ENCODE peak calls at places on chromosome 3, in five cellular contexts. Z is suprapubic skin, F is HCT116, P is ovary, N is breast epithelium. L is an unnamed sample.

GRCh38 chr3:33505027-33505426 is 64.8 kb upstream of the UBP1 start:
- DNase-seq in N (no peak), P (no peak), Z (no peak), F (no peak), L (no peak)

GRCh38 chr3:152436707-152437615 is 168.2 kb downstream of the MBNL1 start:
- DNase-seq in P (no peak), N (no peak), F (no peak), Z (no peak), L (no peak)

GRCh38 chr3:70753572-70753971 is 441.1 kb upstream of the MDFIC2 start:
- DNase-seq in P (no peak), N (no peak), F (no peak), Z (no peak), L (no peak)

GRCh38 chr3:71423151-71423906 is 160.2 kb downstream of the FOXP1 start:
- DNase-seq in Z (no peak), F (no peak), P (no peak), N (no peak), L (peak)

GRCh38 chr3:71492566-71492965 is 91.0 kb downstream of the FOXP1 start:
- DNase-seq in F (no peak), Z (no peak), P (no peak), N (no peak), L (no peak)

GRCh38 chr3:44995142-44995770 is 19.2 kb downstream of the EXOSC7 start:
- DNase-seq in F (no peak), Z (no peak), N (no peak), P (peak), L (peak)

GRCh38 chr3:10972359-10972758 is 20.2 kb upstream of the SLC6A1 start:
- DNase-seq in F (no peak), N (no peak), P (no peak), Z (no peak), L (no peak)

GRCh38 chr3:141384157-141384556 is 15.9 kb downstream of the ZBTB38 start:
- DNase-seq in P (no peak), F (no peak), Z (no peak), N (no peak), L (no peak)

GRCh38 chr3:144466114-144466513 is 494.5 kb downstream of the DIPK2A start:
- DNase-seq in P (no peak), F (no peak), N (no peak), Z (no peak), L (no peak)

GRCh38 chr3:195385526-195385925 is 57.3 kb downstream of the ACAP2 start:
- DNase-seq in Z (no peak), N (no peak), F (no peak), P (no peak), L (peak)

GRCh38 chr3:82224661-82225060 is 463.2 kb upstream of the GBE1 start:
- DNase-seq in N (no peak), P (no peak), Z (no peak), F (no peak), L (no peak)

GRCh38 chr3:64578384-64578783 is 109.4 kb downstream of the ADAMTS9 start:
- DNase-seq in P (no peak), N (no peak), F (no peak), Z (no peak), L (no peak)

GRCh38 chr3:55409802-55410201 is 77.3 kb downstream of the WNT5A start:
- DNase-seq in P (no peak), Z (no peak), N (no peak), F (no peak), L (no peak)

GRCh38 chr3:58452176-58452575 is 18.5 kb upstream of the PDHB start:
- DNase-seq in Z (no peak), F (no peak), N (no peak), P (no peak), L (no peak)

GRCh38 chr3:169299897-169300296 is 363.6 kb downstream of the MECOM start:
- DNase-seq in Z (no peak), F (no peak), P (no peak), N (no peak), L (no peak)

GRCh38 chr3:8767667-8768363 is 1.6 kb downstream of the OXTR start:
- DNase-seq in P (no peak), Z (no peak), N (no peak), F (no peak), L (peak)

GRCh38 chr3:68334547-68334946 is 597.8 kb downstream of the TAFA4 start:
- DNase-seq in Z (no peak), F (no peak), N (no peak), P (no peak), L (no peak)

GRCh38 chr3:29064085-29064484 is 216.8 kb upstream of the RBMS3 start:
- DNase-seq in N (no peak), Z (no peak), P (no peak), F (no peak), L (no peak)

GRCh38 chr3:102200126-102200525 is 234.7 kb upstream of the ZPLD1 start:
- DNase-seq in F (no peak), N (no peak), Z (no peak), P (no peak), L (no peak)

GRCh38 chr3:151879037-151879436 is 5.6 kb downstream of the SUCNR1 start:
- DNase-seq in Z (no peak), N (no peak), F (no peak), P (no peak), L (no peak)

GRCh38 chr3:151969026-151969658 is 95.7 kb downstream of the SUCNR1 start:
- DNase-seq in P (no peak), Z (no peak), F (no peak), N (no peak), L (no peak)

GRCh38 chr3:196843435-196844110 is 24.1 kb upstream of the SENP5 start:
- DNase-seq in Z (no peak), N (no peak), P (no peak), F (no peak), L (no peak)

GRCh38 chr3:127405791-127406190 is 117.9 kb upstream of the PRR20G start:
- DNase-seq in N (peak), Z (no peak), F (no peak), P (peak), L (no peak)

GRCh38 chr3:48155122-48155521 is 33.1 kb downstream of the CDC25A start:
- DNase-seq in Z (no peak), N (no peak), P (no peak), F (peak), L (peak)

GRCh38 chr3:63046152-63046551 is 170.9 kb upstream of the CADPS start:
- DNase-seq in Z (no peak), P (no peak), F (no peak), N (no peak), L (no peak)

GRCh38 chr3:158771577-158771976 is 30.3 kb upstream of the MFSD1 start:
- DNase-seq in N (no peak), F (no peak), Z (no peak), P (no peak), L (no peak)

GRCh38 chr3:138338816-138339215 is 9.2 kb upstream of the NME9 start:
- DNase-seq in P (no peak), F (no peak), Z (no peak), N (no peak), L (no peak)

GRCh38 chr3:192915724-192916123 is 1.9 kb downstream of the MB21D2 start:
- DNase-seq in Z (no peak), N (no peak), P (no peak), F (no peak), L (no peak)

GRCh38 chr3:182482692-182483091 is 310.6 kb upstream of the ATP11B start:
- DNase-seq in F (no peak), Z (no peak), N (no peak), P (no peak), L (no peak)

GRCh38 chr3:87706176-87706575 is 352.6 kb downstream of the CGGBP1 start:
- DNase-seq in N (no peak), P (no peak), Z (no peak), F (no peak), L (no peak)

GRCh38 chr3:153165211-153165815 is 3.3 kb downstream of the RAP2B start:
- DNase-seq in Z (no peak), P (no peak), N (no peak), F (no peak), L (no peak)

GRCh38 chr3:142566096-142566495 is 12.4 kb downstream of the ATR start:
- DNase-seq in P (no peak), F (no peak), N (no peak), Z (no peak), L (peak)

GRCh38 chr3:27302891-27303290 is 66.3 kb downstream of the NEK10 start:
- DNase-seq in P (no peak), N (no peak), Z (no peak), F (no peak), L (no peak)

GRCh38 chr3:138259126-138259525 is 70.5 kb downstream of the NME9 start:
- DNase-seq in Z (no peak), F (no peak), P (no peak), N (no peak), L (no peak)

GRCh38 chr3:38649500-38650247 is at the start of gene SCN5A:
- DNase-seq in F (no peak), Z (no peak), P (no peak), N (no peak), L (peak)

GRCh38 chr3:100136921-100137320 is 22.6 kb upstream of the FILIP1L start:
- DNase-seq in Z (no peak), N (no peak), P (no peak), F (no peak), L (no peak)

GRCh38 chr3:178419078-178419477 is 117.2 kb upstream of the KCNMB2 start:
- DNase-seq in N (no peak), P (no peak), F (no peak), Z (no peak), L (peak)

GRCh38 chr3:47365213-47366153 is 15.3 kb upstream of the PTPN23 start:
- DNase-seq in F (no peak), Z (no peak), P (no peak), N (no peak), L (no peak)

GRCh38 chr3:37229740-37230139 is 55.4 kb upstream of the LRRFIP2 start:
- DNase-seq in P (no peak), Z (no peak), F (no peak), N (no peak), L (peak)

GRCh38 chr3:37225481-37225880 is 51.1 kb upstream of the LRRFIP2 start:
- DNase-seq in P (no peak), N (no peak), Z (no peak), F (no peak), L (no peak)

GRCh38 chr3:37229291-37229690 is 54.9 kb upstream of the LRRFIP2 start:
- DNase-seq in F (no peak), P (no peak), N (no peak), Z (no peak), L (no peak)

GRCh38 chr3:37228734-37229133 is 54.4 kb upstream of the LRRFIP2 start:
- DNase-seq in P (no peak), Z (no peak), N (no peak), F (no peak), L (no peak)

GRCh38 chr3:37227870-37228549 is 53.6 kb upstream of the LRRFIP2 start:
- DNase-seq in N (no peak), Z (no peak), F (no peak), P (no peak), L (peak)
- H3K27ac ChIP-seq in N (no peak), Z (peak), F (no peak), P (no peak), L (peak)

GRCh38 chr3:150414273-150414672 is 6.2 kb downstream of the TSC22D2 start:
- DNase-seq in Z (no peak), N (no peak), F (no peak), P (no peak), L (no peak)
- TF ChIP-seq POLR2A in Z (no peak), N (no peak), F (no peak), P (no peak), L (no peak)

DNA sequence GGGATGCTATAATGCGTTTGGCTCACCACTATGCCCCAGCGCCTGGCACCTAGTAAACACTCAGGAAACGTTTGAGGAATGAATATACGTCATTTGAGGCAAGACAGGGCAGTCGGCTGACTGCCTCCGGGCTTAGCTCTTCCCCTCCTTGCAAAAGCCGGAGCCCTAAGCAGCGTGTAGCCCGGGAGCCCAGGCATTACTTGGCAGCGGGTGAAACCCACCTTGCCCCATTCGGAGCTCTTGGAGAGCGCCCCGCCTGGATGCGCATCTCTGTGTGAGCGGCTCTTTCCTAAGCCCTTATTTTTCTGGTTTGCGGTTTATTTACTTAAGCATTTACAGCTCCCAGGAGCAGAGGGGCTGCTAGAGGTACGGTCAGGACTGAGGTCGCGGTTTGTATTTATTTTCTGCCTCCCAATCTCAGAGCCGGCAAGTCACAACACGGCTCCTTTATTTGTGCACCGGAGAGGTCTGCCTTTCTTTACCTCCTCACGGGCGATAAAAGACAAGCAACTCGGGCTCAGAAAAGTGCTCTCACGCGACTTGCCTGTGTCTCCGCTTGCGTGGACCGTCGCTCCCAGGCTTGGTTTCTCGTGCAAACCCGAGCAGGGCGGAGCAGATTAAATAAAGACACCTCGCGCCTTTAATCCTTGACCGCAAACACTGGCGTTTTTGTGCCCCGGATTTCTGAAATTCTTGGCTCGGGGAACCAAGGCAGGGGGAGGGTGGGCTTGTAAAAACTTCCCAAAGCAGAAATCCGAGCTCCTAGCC is 724 bp upstream of the ITPR1 start:
- DNase-seq in F (no peak), Z (peak), P (peak), N (peak), L (peak)
- H3K27ac ChIP-seq in F (peak), Z (peak), P (peak), N (peak), L (peak)

DNA sequence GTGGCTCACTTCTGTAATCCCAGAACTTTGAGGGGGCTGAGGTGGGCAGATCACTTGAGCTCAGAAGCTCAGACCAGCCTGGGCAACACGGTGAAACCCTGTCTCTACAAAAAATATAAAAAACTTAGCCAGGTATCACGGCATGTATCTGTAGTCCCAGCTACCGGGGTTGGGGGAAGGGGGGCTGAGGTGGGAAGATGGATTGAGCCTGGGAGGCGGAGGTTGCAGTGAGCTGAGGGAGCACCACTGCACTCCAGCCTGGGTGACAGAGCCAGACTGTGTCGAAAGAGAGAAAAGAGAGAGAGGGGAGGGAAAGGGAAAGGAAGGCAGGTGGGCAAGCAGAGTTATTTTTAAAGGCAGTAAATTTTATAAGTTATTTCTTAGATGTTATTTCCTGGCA is 368.1 kb downstream of the ULK4 start:
- DNase-seq in N (no peak), Z (no peak), P (no peak), F (no peak), L (no peak)
- TF ChIP-seq POLR2A in N (no peak), Z (no peak), P (no peak), F (no peak), L (no peak)

DNA sequence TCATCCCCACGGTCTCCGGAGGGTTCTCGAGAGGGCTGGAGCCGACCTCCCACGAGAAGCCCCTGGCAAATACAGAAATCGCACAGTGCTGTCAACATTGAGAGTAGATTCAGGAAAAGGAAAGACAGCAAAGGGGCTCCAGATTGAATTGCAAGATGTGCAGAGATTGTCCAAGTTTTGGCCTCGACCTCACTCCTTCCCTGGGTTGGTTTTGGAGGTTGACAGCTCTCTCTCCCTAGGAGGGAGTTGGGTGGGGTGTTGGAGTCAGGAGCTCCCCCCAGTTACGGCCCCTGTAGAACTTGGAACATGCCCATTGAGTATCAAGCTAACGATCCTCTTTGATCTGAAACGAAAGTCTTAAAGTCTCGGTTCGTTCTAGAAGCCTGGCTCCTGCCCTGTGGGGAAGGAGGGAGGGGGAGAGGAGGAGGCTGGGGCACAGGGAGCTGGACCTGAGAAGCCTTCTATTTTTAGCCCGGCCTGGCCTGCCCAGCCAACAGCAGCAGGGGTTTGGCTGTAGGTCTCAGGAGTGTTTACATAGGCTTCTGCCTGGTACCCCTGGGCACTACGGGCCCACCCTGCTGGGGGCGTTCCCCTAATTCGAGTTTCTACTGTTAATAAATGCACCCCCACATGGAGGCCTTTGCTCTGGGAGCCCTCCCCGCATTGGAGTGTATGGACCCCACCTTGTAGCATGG is 672 bp upstream of the KY start:
- DNase-seq in P (no peak), Z (no peak), F (no peak), N (no peak), L (peak)
- H3K27ac ChIP-seq in P (no peak), Z (peak), F (no peak), N (peak), L (peak)

DNA sequence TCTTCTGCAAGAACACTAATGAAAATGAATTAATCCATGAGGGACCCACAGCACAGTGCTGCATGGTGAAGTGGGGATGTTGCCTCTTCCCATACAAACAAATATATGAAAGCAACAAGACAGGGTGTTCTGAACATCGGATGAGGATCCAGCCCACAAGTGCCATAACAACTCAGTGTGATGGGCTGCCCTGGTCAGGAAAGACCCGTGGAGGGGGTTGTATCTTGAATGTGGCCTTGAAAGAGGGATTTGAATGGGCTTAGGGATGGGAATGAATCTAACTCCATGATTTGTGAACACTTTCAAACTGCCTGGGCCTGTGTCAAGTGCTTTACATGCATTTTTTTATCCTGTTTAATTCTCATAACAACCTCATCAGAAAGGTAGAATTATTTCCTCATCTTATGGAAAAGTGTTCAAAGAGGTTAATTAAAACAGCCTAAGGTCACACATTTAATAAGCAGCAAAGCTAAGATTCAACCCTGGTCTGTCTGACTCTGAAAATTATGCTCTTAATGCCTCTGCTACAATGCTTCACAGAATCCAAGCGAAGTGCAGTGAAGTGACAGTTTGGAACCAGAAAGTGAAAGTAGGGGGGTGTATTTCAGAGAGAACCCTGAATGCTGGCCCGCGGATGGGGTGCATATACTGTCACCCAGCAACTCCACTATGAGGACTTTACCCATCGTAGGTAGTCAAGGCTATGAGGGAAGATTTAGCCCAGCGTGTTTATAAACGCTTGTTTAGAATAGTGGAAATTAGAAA is 65.6 kb upstream of the HEG1 start:
- DNase-seq in F (no peak), N (no peak), P (no peak), Z (no peak), L (no peak)
- TF ChIP-seq POLR2A in F (no peak), N (no peak), P (no peak), Z (no peak), L (peak)

DNA sequence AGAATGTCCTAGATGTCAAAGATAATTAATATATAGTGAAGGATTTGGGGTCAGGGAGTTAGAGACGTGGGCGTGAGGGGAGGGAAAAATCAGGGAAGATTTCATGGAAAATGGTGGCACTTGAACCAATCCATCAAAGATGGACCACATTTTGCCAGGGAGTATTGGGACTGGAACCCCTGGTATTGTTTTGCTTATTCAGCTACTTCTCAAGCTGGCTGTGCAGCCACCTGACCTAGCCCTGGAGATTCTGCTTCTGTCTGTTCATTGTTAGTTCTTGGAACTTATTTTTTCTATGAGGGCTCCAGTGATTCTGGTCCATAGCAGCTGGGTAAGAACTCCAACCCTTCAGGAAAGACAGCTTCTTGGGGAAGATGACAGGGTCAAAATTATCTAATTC is 3.3 kb upstream of the THRB start:
- DNase-seq in N (no peak), F (no peak), P (no peak), Z (no peak), L (no peak)
- H3K27ac ChIP-seq in N (no peak), F (no peak), P (no peak), Z (no peak), L (no peak)